ENCODE peak calls at places on chromosomes 4 and X, in four cellular contexts. L is upper lobe of right lung, F is Caco-2, N is psoas muscle. P is an unnamed sample. For H3K36me3 and H3K4me1, the result is how much of the 10 kb centered on the place peaks cover.

GRCh38 chr4:38523524-38524448 is 140.2 kb upstream of the KLF3 start:
- DNase-seq in F (no peak), N (no peak), L (no peak), P (no peak)

GRCh38 chrX:94932278-94932965 is 1258.4 kb downstream of the FAM133A start:
- DNase-seq in L (no peak), N (no peak), F (no peak), P (no peak)

GRCh38 chr4:159101983-159102622 is 776 bp upstream of the RAPGEF2 start:
- DNase-seq in F (no peak), N (no peak), L (no peak), P (no peak)

GRCh38 chrX:107878106-107878505 is 52.4 kb downstream of the MID2 start:
- DNase-seq in N (no peak), L (no peak), F (no peak), P (no peak)

GRCh38 chr4:100311181-100311580 is 120.9 kb upstream of the DDIT4L start:
- DNase-seq in L (no peak), N (no peak), F (peak), P (no peak)

GRCh38 chr4:168097161-168097560 is 4.8 kb downstream of the ANXA10 start:
- DNase-seq in L (no peak), N (no peak), F (no peak), P (no peak)

GRCh38 chr4:167578906-167579305 is 344.6 kb upstream of the SPOCK3 start:
- DNase-seq in F (no peak), N (no peak), L (no peak), P (no peak)

GRCh38 chr4:169238445-169238844 is 32.3 kb downstream of the SH3RF1 start:
- DNase-seq in F (no peak), N (no peak), L (no peak), P (no peak)

GRCh38 chr4:517806-518070 is 18.7 kb downstream of the PIGG start:
- DNase-seq in L (no peak), N (no peak), F (no peak), P (no peak)

GRCh38 chr4:139015948-139016451 is 419 bp downstream of the NOCT start:
- DNase-seq in L (peak), F (no peak), N (no peak), P (no peak)

GRCh38 chrX:45711231-45711630 is 510.6 kb upstream of the DIPK2B start:
- DNase-seq in F (no peak), N (no peak), L (no peak), P (no peak)

GRCh38 chrX:100659431-100660137 is 15.6 kb downstream of the SRPX2 start:
- DNase-seq in N (no peak), L (no peak), F (no peak), P (no peak)

GRCh38 chrX:69289046-69289838 is 124.0 kb upstream of the PJA1 start:
- DNase-seq in N (no peak), F (no peak), L (no peak), P (no peak)

DNA sequence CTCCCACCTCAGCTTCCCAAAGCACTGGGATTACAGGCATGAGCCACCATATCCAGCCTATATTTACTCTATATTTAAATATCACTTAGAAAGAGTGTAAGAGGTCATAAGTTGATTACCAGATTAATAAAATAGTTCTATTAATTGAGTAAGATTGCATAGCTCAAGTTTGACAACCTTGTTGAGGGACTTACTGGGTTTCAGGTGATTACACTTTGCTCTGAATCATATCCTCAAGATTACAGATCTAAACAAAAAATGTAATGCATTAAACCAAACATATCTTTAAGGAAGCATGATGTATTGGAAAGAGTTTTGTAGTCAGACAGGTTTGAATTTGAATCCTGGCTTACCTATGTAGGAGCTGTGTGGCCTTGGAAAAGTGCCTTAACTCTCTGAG is 47.9 kb upstream of the IL13RA2 start:
- DNase-seq in F (no peak), L (no peak), N (no peak), P (no peak)
- H3K4me3 ChIP-seq in F (no peak), L (no peak), N (no peak), P (no peak)

GRCh38 chr4:105683038-105683437 is 25.5 kb downstream of the INTS12 start:
- DNase-seq in L (peak), F (no peak), N (no peak), P (no peak)

GRCh38 chr4:105686571-105686970 is 21.9 kb downstream of the INTS12 start:
- DNase-seq in F (no peak), L (no peak), N (no peak), P (no peak)
- H3K36me3 ChIP-seq in F (under half), L (half or more), N (under half), P (under half)

DNA sequence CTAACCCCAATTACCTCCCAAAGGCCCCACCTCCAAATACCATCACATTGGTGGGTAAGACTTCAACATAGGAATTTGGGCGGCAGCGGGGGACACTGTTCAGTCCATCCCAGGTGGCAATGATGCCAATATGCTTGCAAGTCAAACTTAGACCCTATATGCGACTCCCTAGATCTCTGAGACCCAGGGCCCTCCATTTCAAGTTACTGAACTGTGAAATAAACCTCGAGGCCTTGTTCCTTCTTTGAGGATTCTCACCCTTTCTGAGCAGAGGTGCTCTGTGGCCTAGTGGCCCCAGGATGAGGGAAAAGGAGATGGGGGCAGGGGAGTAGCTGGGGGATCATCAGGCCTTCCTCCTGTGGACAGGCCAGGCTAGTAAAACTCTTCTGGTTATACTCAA is 44.7 kb downstream of the CNGA2 start:
- DNase-seq in F (no peak), N (no peak), L (no peak), P (no peak)
- H3K4me1 ChIP-seq in F (under half), N (under half), L (under half), P (under half)

DNA sequence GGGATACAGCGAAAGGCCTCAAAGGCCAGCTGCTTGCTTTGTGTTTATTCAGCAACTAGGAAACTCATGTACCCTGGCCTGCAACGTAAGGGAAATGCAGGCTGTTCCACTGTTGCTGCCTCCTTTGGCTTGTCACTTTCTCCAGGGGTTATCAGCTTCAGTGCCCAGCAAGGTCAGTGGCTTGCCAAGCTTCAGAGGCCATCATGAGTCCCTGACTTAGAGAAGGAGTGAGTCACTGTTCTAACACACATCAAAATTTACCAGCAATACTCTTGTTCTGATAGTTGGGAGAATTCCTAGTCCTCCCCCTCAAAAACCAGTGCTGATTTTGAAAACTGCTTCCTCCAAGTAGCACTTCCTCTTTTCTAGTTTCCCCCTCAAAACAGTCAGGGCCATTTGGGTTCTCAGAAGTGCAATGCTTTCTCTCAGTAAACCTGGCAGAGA is 250.8 kb downstream of the ARHGAP24 start:
- DNase-seq in F (no peak), L (no peak), N (peak), P (no peak)
- H3K4me3 ChIP-seq in F (no peak), L (no peak), N (no peak), P (no peak)

DNA sequence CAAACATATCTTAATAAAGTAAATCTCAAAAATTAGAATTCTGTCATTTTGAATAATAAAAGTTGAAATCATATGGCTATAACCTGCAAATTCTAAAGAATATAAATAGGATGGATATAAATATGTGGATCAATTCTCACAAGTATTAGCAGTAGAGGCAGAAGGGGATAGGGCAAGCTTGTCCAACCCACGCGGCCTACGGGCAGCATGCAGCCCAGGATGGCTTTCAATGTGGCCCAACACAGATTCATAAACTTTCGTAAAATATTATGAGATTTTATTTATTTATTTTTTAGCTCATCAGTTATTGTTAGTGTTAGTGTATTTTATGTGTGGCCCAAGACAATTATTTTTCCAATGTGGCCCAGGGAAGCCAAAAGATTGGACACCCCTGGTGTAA is 41.4 kb downstream of the PPA2 start:
- DNase-seq in L (no peak), N (no peak), F (no peak), P (no peak)
- H3K36me3 ChIP-seq in L (half or more), N (under half), F (under half), P (half or more)

DNA sequence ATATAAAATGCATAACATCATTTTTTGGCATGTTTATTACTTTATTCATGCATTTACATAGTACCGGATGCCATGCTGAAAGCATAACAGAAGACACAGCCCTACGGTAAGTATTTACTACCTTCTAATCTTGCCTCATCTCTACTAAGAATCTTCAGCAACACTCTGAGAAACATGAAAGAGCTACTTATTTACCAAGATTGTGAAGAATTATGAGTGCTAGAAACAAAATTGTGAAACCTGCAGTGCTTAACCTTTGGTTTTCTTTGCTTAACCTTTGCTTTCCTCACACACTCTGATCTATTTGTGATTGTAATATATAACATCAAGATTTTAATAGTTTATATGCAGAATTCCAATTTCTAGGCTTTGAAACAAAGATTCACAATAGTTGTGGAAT is 7.4 kb downstream of the ANTXR2 start:
- DNase-seq in F (no peak), N (no peak), L (no peak), P (no peak)
- H3K4me1 ChIP-seq in F (under half), N (under half), L (under half), P (half or more)

GRCh38 chr4:7002336-7002735 is 40.8 kb upstream of the TADA2B start:
- DNase-seq in L (no peak), N (no peak), F (no peak), P (no peak)

GRCh38 chr4:7004331-7004730 is 38.8 kb upstream of the TADA2B start:
- DNase-seq in F (no peak), L (no peak), N (no peak), P (peak)

GRCh38 chr4:7003879-7004240 is 39.3 kb upstream of the TADA2B start:
- DNase-seq in N (no peak), L (no peak), F (no peak), P (peak)

GRCh38 chr4:7001271-7001670 is 41.9 kb upstream of the TADA2B start:
- DNase-seq in L (no peak), N (no peak), F (no peak), P (no peak)

GRCh38 chr4:7003176-7003878 is 39.8 kb upstream of the TADA2B start:
- DNase-seq in N (no peak), F (no peak), L (no peak), P (peak)
- H3K4me3 ChIP-seq in N (no peak), F (no peak), L (no peak), P (no peak)

P was measured in sigmoid colon.